ENCODE peak calls at places on chromosomes 6 and 20, in five cellular contexts. V is activated T-cell treated with anti-CD3 and anti-CD28 coated beads for 1 hour, W is transverse colon, X is endothelial cell of umbilical vein, U is iPS-NIHi11. M is an unnamed sample.

GRCh38 chr6:143740213-143740612 is 62.4 kb downstream of the PHACTR2 start:
- DNase-seq in V (no peak), W (no peak), X (no peak), U (no peak), M (no peak)

GRCh38 chr6:49933526-49933925 is 30.4 kb downstream of the DEFB114 start:
- DNase-seq in V (no peak), W (no peak), X (no peak), U (no peak), M (no peak)

GRCh38 chr6:159221486-159222170 is 52.4 kb downstream of the FNDC1 start:
- DNase-seq in V (no peak), W (no peak), X (no peak), U (no peak), M (no peak)

GRCh38 chr6:28814032-28814976 is 109.5 kb downstream of the TRIM27 start:
- DNase-seq in V (no peak), W (no peak), X (no peak), U (no peak), M (no peak)

GRCh38 chr20:17643531-17644188 is 38.4 kb downstream of the RRBP1 start:
- DNase-seq in V (no peak), W (no peak), X (peak), U (no peak), M (no peak)

GRCh38 chr20:64133951-64134407 is 26.6 kb upstream of the NPBWR2 start:
- DNase-seq in V (no peak), W (no peak), X (no peak), U (no peak), M (peak)

GRCh38 chr6:72250664-72251063 is 364.3 kb downstream of the RIMS1 start:
- DNase-seq in V (no peak), W (no peak), X (no peak), U (no peak), M (no peak)

GRCh38 chr6:6918216-6918983 is 189.4 kb upstream of the RREB1 start:
- DNase-seq in V (no peak), W (no peak), X (peak), U (no peak), M (peak)

GRCh38 chr6:56802570-56802969 is 152.3 kb upstream of the BEND6 start:
- DNase-seq in V (no peak), W (no peak), X (peak), U (no peak), M (peak)

GRCh38 chr6:30007132-30007764 is 53.8 kb upstream of the POLR1H start:
- DNase-seq in V (peak), W (peak), X (no peak), U (peak), M (no peak)

GRCh38 chr6:137761072-137761471 is 106.0 kb upstream of the TNFAIP3 start:
- DNase-seq in V (no peak), W (no peak), X (no peak), U (no peak), M (no peak)

GRCh38 chr6:14550817-14551216 is 433.2 kb downstream of the CD83 start:
- DNase-seq in V (no peak), W (peak), X (no peak), U (no peak), M (no peak)

GRCh38 chr20:50213531-50214106 is 23.0 kb downstream of the CEBPB start:
- DNase-seq in V (no peak), W (no peak), X (no peak), U (no peak), M (no peak)

GRCh38 chr6:53432318-53433161 is 83.8 kb upstream of the ELOVL5 start:
- DNase-seq in V (no peak), W (no peak), X (no peak), U (no peak), M (no peak)

GRCh38 chr6:30759575-30760239 is 15.4 kb upstream of the IER3 start:
- DNase-seq in V (no peak), W (no peak), X (peak), U (peak), M (peak)

GRCh38 chr6:98944598-98945011 is 3.1 kb downstream of the FBXL4 start:
- DNase-seq in V (no peak), W (no peak), X (peak), U (no peak), M (no peak)